ENCODE peak calls at places on chromosomes 12 and 14, in four cellular contexts. One of them, this sample, is unnamed.

GRCh38 chr12:76109879-76110278 is 25.4 kb upstream of the NAP1L1 start:
- DNase-seq in ELR: no peak
- DNase-seq in CD4-positive, CD25-positive, alpha-beta regulatory T cell: no peak
- DNase-seq in G401: no peak
- DNase-seq in this sample: no peak

GRCh38 chr12:15726757-15727112 is 62.5 kb downstream of the EPS8 start:
- DNase-seq in ELR: no peak
- DNase-seq in CD4-positive, CD25-positive, alpha-beta regulatory T cell: no peak
- DNase-seq in G401: no peak
- DNase-seq in this sample: no peak

GRCh38 chr14:88553886-88554457 is 835 bp downstream of the PTPN21 start:
- DNase-seq in ELR: peak
- DNase-seq in CD4-positive, CD25-positive, alpha-beta regulatory T cell: no peak
- DNase-seq in G401: peak
- DNase-seq in this sample: peak

GRCh38 chr12:93191956-93192355 is 185.8 kb upstream of the NUDT4 start:
- DNase-seq in ELR: peak
- DNase-seq in CD4-positive, CD25-positive, alpha-beta regulatory T cell: no peak
- DNase-seq in G401: no peak
- DNase-seq in this sample: no peak

GRCh38 chr12:18146375-18146774 is 56.4 kb upstream of the RERGL start:
- DNase-seq in ELR: no peak
- DNase-seq in CD4-positive, CD25-positive, alpha-beta regulatory T cell: no peak
- DNase-seq in G401: no peak
- DNase-seq in this sample: no peak

GRCh38 chr14:35234007-35234406 is 58.2 kb upstream of the PSMA6 start:
- DNase-seq in ELR: no peak
- DNase-seq in CD4-positive, CD25-positive, alpha-beta regulatory T cell: no peak
- DNase-seq in G401: no peak
- DNase-seq in this sample: no peak

GRCh38 chr12:13367973-13368372 is 171.4 kb downstream of the EMP1 start:
- DNase-seq in ELR: no peak
- DNase-seq in CD4-positive, CD25-positive, alpha-beta regulatory T cell: no peak
- DNase-seq in G401: peak
- DNase-seq in this sample: no peak

GRCh38 chr14:70425349-70425748 is 8.5 kb upstream of the SYNJ2BP start:
- DNase-seq in ELR: no peak
- DNase-seq in CD4-positive, CD25-positive, alpha-beta regulatory T cell: no peak
- DNase-seq in G401: no peak
- DNase-seq in this sample: no peak

GRCh38 chr14:104109731-104110361 is 24.3 kb downstream of the ASPG start:
- DNase-seq in ELR: no peak
- DNase-seq in CD4-positive, CD25-positive, alpha-beta regulatory T cell: no peak
- DNase-seq in G401: no peak
- DNase-seq in this sample: no peak

GRCh38 chr12:32944195-32944594 is 47.6 kb upstream of the PKP2 start:
- DNase-seq in ELR: no peak
- DNase-seq in CD4-positive, CD25-positive, alpha-beta regulatory T cell: no peak
- DNase-seq in G401: no peak
- DNase-seq in this sample: no peak

GRCh38 chr14:77006127-77006526 is 22.4 kb downstream of the IRF2BPL start:
- DNase-seq in ELR: no peak
- DNase-seq in CD4-positive, CD25-positive, alpha-beta regulatory T cell: no peak
- DNase-seq in G401: no peak
- DNase-seq in this sample: no peak

GRCh38 chr12:132204064-132204821 is 60.0 kb downstream of the NOC4L start:
- DNase-seq in ELR: no peak
- DNase-seq in CD4-positive, CD25-positive, alpha-beta regulatory T cell: no peak
- DNase-seq in G401: no peak
- DNase-seq in this sample: no peak

GRCh38 chr12:42936991-42937390 is 347.4 kb upstream of the PRICKLE1 start:
- DNase-seq in ELR: no peak
- DNase-seq in CD4-positive, CD25-positive, alpha-beta regulatory T cell: no peak
- DNase-seq in G401: no peak
- DNase-seq in this sample: no peak

GRCh38 chr12:90129369-90130030 is 420.9 kb upstream of the ATP2B1 start:
- DNase-seq in ELR: no peak
- DNase-seq in CD4-positive, CD25-positive, alpha-beta regulatory T cell: no peak
- DNase-seq in G401: no peak
- DNase-seq in this sample: no peak

GRCh38 chr12:50132505-50133135 is 20.6 kb downstream of the COX14 start:
- DNase-seq in ELR: no peak
- DNase-seq in CD4-positive, CD25-positive, alpha-beta regulatory T cell: peak
- DNase-seq in G401: peak
- DNase-seq in this sample: peak

GRCh38 chr12:7989827-7990491 is 42.6 kb upstream of the FOXJ2 start:
- DNase-seq in ELR: peak
- DNase-seq in CD4-positive, CD25-positive, alpha-beta regulatory T cell: peak
- DNase-seq in G401: no peak
- DNase-seq in this sample: peak

GRCh38 chr14:105060751-105061427 is 4.3 kb downstream of the GPR132 start:
- DNase-seq in ELR: no peak
- DNase-seq in CD4-positive, CD25-positive, alpha-beta regulatory T cell: peak
- DNase-seq in G401: no peak
- DNase-seq in this sample: no peak

GRCh38 chr14:93010543-93011541 is 87.9 kb downstream of the CHGA start:
- DNase-seq in ELR: no peak
- DNase-seq in CD4-positive, CD25-positive, alpha-beta regulatory T cell: no peak
- DNase-seq in G401: no peak
- DNase-seq in this sample: no peak

GRCh38 chr12:45566257-45566656 is 163.2 kb upstream of the ARID2 start:
- DNase-seq in ELR: no peak
- DNase-seq in CD4-positive, CD25-positive, alpha-beta regulatory T cell: no peak
- DNase-seq in G401: no peak
- DNase-seq in this sample: no peak

GRCh38 chr12:51269174-51270066 is 795 bp downstream of the SMAGP start:
- DNase-seq in ELR: peak
- DNase-seq in CD4-positive, CD25-positive, alpha-beta regulatory T cell: peak
- DNase-seq in G401: peak
- DNase-seq in this sample: peak

GRCh38 chr14:99505089-99505488 is 23.9 kb downstream of the CCNK start:
- DNase-seq in ELR: no peak
- DNase-seq in CD4-positive, CD25-positive, alpha-beta regulatory T cell: no peak
- DNase-seq in G401: no peak
- DNase-seq in this sample: no peak

GRCh38 chr12:77032406-77032805 is 33.0 kb downstream of the E2F7 start:
- DNase-seq in ELR: peak
- DNase-seq in CD4-positive, CD25-positive, alpha-beta regulatory T cell: peak
- DNase-seq in G401: no peak
- DNase-seq in this sample: no peak

GRCh38 chr12:69105101-69105613 is 134.2 kb upstream of the CPSF6 start:
- DNase-seq in ELR: no peak
- DNase-seq in CD4-positive, CD25-positive, alpha-beta regulatory T cell: no peak
- DNase-seq in G401: no peak
- DNase-seq in this sample: no peak

GRCh38 chr14:50334211-50334610 is 22.1 kb downstream of the DMAC2L start:
- DNase-seq in ELR: no peak
- DNase-seq in CD4-positive, CD25-positive, alpha-beta regulatory T cell: no peak
- DNase-seq in G401: no peak
- DNase-seq in this sample: peak

GRCh38 chr12:125079084-125079483 is 13.8 kb downstream of the AACS start:
- DNase-seq in ELR: no peak
- DNase-seq in CD4-positive, CD25-positive, alpha-beta regulatory T cell: no peak
- DNase-seq in G401: no peak
- DNase-seq in this sample: no peak

GRCh38 chr12:15497621-15498285 is 175.4 kb downstream of the PTPRO start:
- DNase-seq in ELR: no peak
- DNase-seq in CD4-positive, CD25-positive, alpha-beta regulatory T cell: no peak
- DNase-seq in G401: no peak
- DNase-seq in this sample: no peak

GRCh38 chr14:94045563-94046345 is 19.6 kb downstream of the OTUB2 start:
- DNase-seq in ELR: no peak
- DNase-seq in CD4-positive, CD25-positive, alpha-beta regulatory T cell: no peak
- DNase-seq in G401: no peak
- DNase-seq in this sample: no peak

GRCh38 chr14:79665556-79665955 is 545.7 kb downstream of the DIO2 start:
- DNase-seq in ELR: no peak
- DNase-seq in CD4-positive, CD25-positive, alpha-beta regulatory T cell: no peak
- DNase-seq in G401: peak
- DNase-seq in this sample: no peak

GRCh38 chr12:6354539-6355393 is 12.9 kb upstream of the TNFRSF1A start:
- DNase-seq in ELR: no peak
- DNase-seq in CD4-positive, CD25-positive, alpha-beta regulatory T cell: no peak
- DNase-seq in G401: no peak
- DNase-seq in this sample: no peak

GRCh38 chr14:87748558-87748957 is 244.4 kb downstream of the GALC start:
- DNase-seq in ELR: no peak
- DNase-seq in CD4-positive, CD25-positive, alpha-beta regulatory T cell: no peak
- DNase-seq in G401: no peak
- DNase-seq in this sample: no peak

GRCh38 chr14:101173698-101174521 is 270.4 kb upstream of the RTL1 start:
- DNase-seq in ELR: no peak
- DNase-seq in CD4-positive, CD25-positive, alpha-beta regulatory T cell: no peak
- DNase-seq in G401: no peak
- DNase-seq in this sample: no peak

GRCh38 chr14:89221109-89221508 is 195.9 kb downstream of the FOXN3 start:
- DNase-seq in ELR: no peak
- DNase-seq in CD4-positive, CD25-positive, alpha-beta regulatory T cell: peak
- DNase-seq in G401: peak
- DNase-seq in this sample: no peak

GRCh38 chr14:104506461-104507253 is 72.9 kb upstream of the C14orf180 start:
- DNase-seq in ELR: no peak
- DNase-seq in CD4-positive, CD25-positive, alpha-beta regulatory T cell: no peak
- DNase-seq in G401: no peak
- DNase-seq in this sample: no peak

GRCh38 chr12:32290411-32290810 is 108.9 kb upstream of the FGD4 start:
- DNase-seq in ELR: no peak
- DNase-seq in CD4-positive, CD25-positive, alpha-beta regulatory T cell: no peak
- DNase-seq in G401: no peak
- DNase-seq in this sample: peak

GRCh38 chr14:20714593-20715250 is 26.2 kb downstream of the ANG start:
- DNase-seq in ELR: no peak
- DNase-seq in CD4-positive, CD25-positive, alpha-beta regulatory T cell: no peak
- DNase-seq in G401: no peak
- DNase-seq in this sample: no peak

GRCh38 chr14:71403673-71404072 is 496.4 kb downstream of the PCNX1 start:
- DNase-seq in ELR: peak
- DNase-seq in CD4-positive, CD25-positive, alpha-beta regulatory T cell: peak
- DNase-seq in G401: no peak
- DNase-seq in this sample: peak

GRCh38 chr12:117695956-117696355 is 272.8 kb downstream of the KSR2 start:
- DNase-seq in ELR: no peak
- DNase-seq in CD4-positive, CD25-positive, alpha-beta regulatory T cell: no peak
- DNase-seq in G401: no peak
- DNase-seq in this sample: no peak

GRCh38 chr12:75553865-75554555 is 42.6 kb upstream of the KRR1 start:
- DNase-seq in ELR: no peak
- DNase-seq in CD4-positive, CD25-positive, alpha-beta regulatory T cell: no peak
- DNase-seq in G401: no peak
- DNase-seq in this sample: peak

GRCh38 chr12:65761301-65761700 is 63.0 kb upstream of the HMGA2 start:
- DNase-seq in ELR: no peak
- DNase-seq in CD4-positive, CD25-positive, alpha-beta regulatory T cell: no peak
- DNase-seq in G401: no peak
- DNase-seq in this sample: peak

This sample was measured in mesendoderm.